ENCODE peak calls at places on chromosomes 11 and 22, in ten cellular contexts. Q is tibial nerve, S is right lobe of liver, V is prostate gland, C is heart left ventricle, W is Peyer's patch, K is IMR-90, I is stomach, M is testis, F is ovary. G is an unnamed sample.

GRCh38 chr11:134047586-134047999 is 21.3 kb upstream of the JAM3 start:
- DNase-seq in S (no peak), M (peak), Q (peak), I (no peak), C (peak), F (peak), V (no peak), W (peak), K (peak), G (peak)

GRCh38 chr11:35968386-35969088 is 24.7 kb downstream of the LDLRAD3 start:
- DNase-seq in I (no peak), C (no peak), S (no peak), W (no peak), Q (no peak), M (no peak), V (no peak), F (no peak), K (peak), G (no peak)

GRCh38 chr11:67317365-67318238 is 14.3 kb downstream of the SSH3 start:
- DNase-seq in C (peak), Q (peak), K (peak), W (peak), M (peak), I (peak), V (peak), F (peak), S (peak), G (peak)

GRCh38 chr22:40138866-40139265 is 38.9 kb upstream of the TNRC6B start:
- DNase-seq in I (no peak), S (no peak), Q (no peak), C (no peak), F (no peak), V (no peak), M (no peak), K (no peak), W (no peak), G (no peak)

GRCh38 chr11:67732045-67732787 is 57.8 kb upstream of the ALDH3B2 start:
- DNase-seq in F (no peak), M (peak), K (no peak), I (no peak), C (no peak), S (no peak), V (no peak), Q (no peak), W (no peak), G (no peak)

GRCh38 chr11:13291794-13292193 is 14.2 kb downstream of the BMAL1 start:
- DNase-seq in I (no peak), K (no peak), M (no peak), Q (no peak), S (no peak), C (no peak), W (no peak), F (no peak), V (no peak), G (no peak)

GRCh38 chr11:44728491-44728910 is 1.7 kb downstream of the TSPAN18 start:
- DNase-seq in V (no peak), W (no peak), F (no peak), S (no peak), K (no peak), C (no peak), I (no peak), M (no peak), Q (no peak), G (peak)

GRCh38 chr22:28181332-28181731 is 262.3 kb upstream of the PITPNB start:
- DNase-seq in K (peak), C (no peak), Q (no peak), V (peak), W (no peak), S (no peak), I (no peak), F (no peak), M (no peak), G (no peak)

GRCh38 chr22:19849800-19850481 is 4.7 kb downstream of the GNB1L start:
- DNase-seq in Q (no peak), M (no peak), K (no peak), C (no peak), S (no peak), I (peak), W (no peak), V (peak), F (no peak), G (no peak)

DNA sequence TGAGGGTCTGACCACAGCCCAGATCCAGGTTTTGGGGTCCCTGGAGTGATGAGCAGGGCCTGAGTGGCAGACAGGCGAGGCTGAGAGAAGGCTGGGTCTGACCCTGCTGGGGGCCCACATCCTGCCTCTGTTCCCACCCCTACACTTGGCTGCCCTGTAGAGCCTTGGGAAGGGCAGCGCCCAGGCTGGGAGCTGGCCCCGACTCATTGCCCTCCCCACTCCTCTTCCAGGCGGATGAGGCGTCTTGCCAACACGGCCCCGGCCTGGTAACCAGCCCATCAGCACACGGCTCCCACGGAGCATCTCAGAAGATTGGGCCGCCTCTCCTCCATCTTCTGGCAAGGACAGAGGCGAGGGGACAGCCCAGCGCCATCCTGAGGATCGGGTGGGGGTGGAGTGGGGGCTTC is 4.9 kb downstream of the DERL3 start:
- DNase-seq in V (no peak), W (peak), C (peak), M (no peak), S (peak), I (no peak), F (no peak), K (no peak), Q (no peak), G (no peak)
- TF ChIP-seq POLR2A in V (no peak), W (no peak), C (no peak), M (no peak), S (no peak), I (no peak), F (no peak), K (no peak), Q (no peak), G (no peak)

GRCh38 chr22:46256358-46256958 is 6.4 kb upstream of the CDPF1 start:
- DNase-seq in M (no peak), V (no peak), Q (no peak), F (no peak), S (no peak), C (no peak), K (peak), I (no peak), W (no peak), G (no peak)
- H3K4me3 ChIP-seq in M (no peak), V (no peak), Q (no peak), F (no peak), S (no peak), C (no peak), K (no peak), I (no peak), W (no peak), G (no peak)

DNA sequence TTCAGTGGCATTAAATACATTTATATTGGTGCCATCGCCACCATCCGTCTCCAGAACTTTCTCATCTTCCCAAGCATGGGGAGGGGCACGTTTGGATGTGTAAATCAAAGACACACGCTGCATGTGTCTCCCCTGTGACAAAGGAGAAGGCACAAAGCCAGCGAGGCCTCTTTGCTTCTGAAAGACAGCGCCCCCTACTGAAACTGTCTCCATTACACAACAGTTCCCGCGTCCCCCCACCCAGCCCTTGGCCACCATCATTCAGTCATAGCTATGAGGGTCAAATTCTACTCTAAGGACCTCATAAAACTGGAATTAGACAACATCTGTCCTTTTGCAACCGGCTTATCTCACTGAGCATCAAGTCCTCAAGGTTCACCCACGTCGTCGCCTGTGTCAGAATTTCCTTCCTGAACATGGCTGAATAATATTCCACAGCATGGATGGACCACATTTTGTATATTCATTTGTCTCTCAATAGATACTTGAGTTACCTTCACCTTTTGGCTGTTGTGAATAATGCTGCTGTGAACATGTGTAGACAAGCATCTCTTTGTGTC is 64.8 kb downstream of the IGF2 start:
- DNase-seq in S (no peak), C (no peak), M (no peak), W (peak), K (no peak), F (no peak), V (no peak), I (peak), Q (no peak), G (peak)
- TF ChIP-seq CTCF in S (no peak), C (no peak), M (no peak), W (no peak), K (no peak), F (no peak), V (no peak), I (no peak), Q (no peak), G (peak)

GRCh38 chr11:71282581-71283351 is 30.4 kb upstream of the SHANK2 start:
- DNase-seq in K (no peak), S (peak), M (no peak), W (no peak), F (no peak), V (no peak), C (no peak), I (peak), Q (no peak), G (no peak)

GRCh38 chr11:71285111-71285510 is 32.7 kb upstream of the SHANK2 start:
- DNase-seq in M (no peak), I (peak), Q (no peak), C (no peak), W (peak), K (no peak), S (peak), V (no peak), F (no peak), G (no peak)

GRCh38 chr11:71284525-71285092 is 32.2 kb upstream of the SHANK2 start:
- DNase-seq in C (no peak), S (no peak), W (peak), K (no peak), F (no peak), Q (no peak), V (no peak), I (peak), M (no peak), G (no peak)

GRCh38 chr11:71281901-71282300 is 29.5 kb upstream of the SHANK2 start:
- DNase-seq in F (no peak), I (peak), W (no peak), Q (no peak), S (peak), M (no peak), V (no peak), K (no peak), C (no peak), G (no peak)

DNA sequence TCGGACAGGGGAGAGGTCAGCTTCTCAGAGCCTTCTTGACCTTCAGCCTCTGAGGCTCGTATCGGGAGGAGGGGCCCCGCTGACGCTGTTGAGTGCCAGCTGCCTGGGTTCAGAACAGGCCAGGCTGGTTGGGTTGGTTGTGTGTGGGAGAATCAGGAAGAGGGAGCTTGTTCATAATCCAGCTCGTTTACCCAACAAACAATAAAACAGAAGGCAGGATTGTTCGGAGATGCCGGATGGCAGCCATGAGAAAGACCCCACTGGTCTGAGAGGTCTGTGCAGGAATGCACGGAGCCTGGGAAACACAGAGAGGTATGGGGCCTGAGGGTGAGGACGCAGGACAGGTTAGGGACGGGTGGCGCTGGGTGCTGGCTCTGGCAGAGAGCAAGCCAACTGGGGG is 31.6 kb upstream of the SHANK2 start:
- DNase-seq in S (no peak), Q (no peak), K (no peak), F (no peak), I (peak), C (no peak), M (no peak), W (peak), V (peak), G (no peak)
- TF ChIP-seq POLR2A in S (no peak), Q (no peak), K (no peak), F (no peak), I (no peak), C (no peak), M (no peak), W (peak), V (no peak), G (no peak)

GRCh38 chr11:130310622-130311021 is 4.1 kb downstream of the ZBTB44 start:
- DNase-seq in I (no peak), Q (no peak), W (no peak), S (no peak), V (no peak), C (no peak), M (no peak), F (no peak), K (no peak), G (peak)
- H3K4me3 ChIP-seq in I (no peak), Q (no peak), W (no peak), S (no peak), V (no peak), C (no peak), M (no peak), F (no peak), K (no peak), G (peak)